ENCODE peak calls at places on chromosomes 2 and 18, in eight cellular contexts. One of them, this sample, is unnamed.

GRCh38 chr2:46029332-46029811 is 267.8 kb upstream of the EPAS1 start:
- DNase-seq in cardiac muscle cell: peak; percentile 36
- DNase-seq in Peyer's patch: no peak
- DNase-seq in CD8-positive, alpha-beta T cell: no peak
- DNase-seq in HCT116: no peak
- DNase-seq in upper lobe of left lung: no peak
- DNase-seq in esophagus squamous epithelium: no peak
- DNase-seq in stomach: no peak
- DNase-seq in this sample: no peak

GRCh38 chr2:201517094-201517493 is 65.6 kb downstream of the STRADB start:
- DNase-seq in cardiac muscle cell: no peak
- DNase-seq in Peyer's patch: no peak
- DNase-seq in CD8-positive, alpha-beta T cell: no peak
- DNase-seq in HCT116: no peak
- DNase-seq in upper lobe of left lung: no peak
- DNase-seq in esophagus squamous epithelium: no peak
- DNase-seq in stomach: no peak
- DNase-seq in this sample: no peak

GRCh38 chr2:227772932-227773331 is 27.2 kb downstream of the SCYGR8 start:
- DNase-seq in cardiac muscle cell: no peak
- DNase-seq in Peyer's patch: no peak
- DNase-seq in CD8-positive, alpha-beta T cell: no peak
- DNase-seq in HCT116: no peak
- DNase-seq in upper lobe of left lung: no peak
- DNase-seq in esophagus squamous epithelium: no peak
- DNase-seq in stomach: no peak
- DNase-seq in this sample: no peak

GRCh38 chr18:27843783-27844415 is 333.0 kb downstream of the CDH2 start:
- DNase-seq in cardiac muscle cell: peak; percentile 66
- DNase-seq in Peyer's patch: no peak
- DNase-seq in CD8-positive, alpha-beta T cell: no peak
- DNase-seq in HCT116: no peak
- DNase-seq in upper lobe of left lung: no peak
- DNase-seq in esophagus squamous epithelium: no peak
- DNase-seq in stomach: no peak
- DNase-seq in this sample: no peak

GRCh38 chr2:22912398-22912797 is 472.6 kb upstream of the KLHL29 start:
- DNase-seq in cardiac muscle cell: no peak
- DNase-seq in Peyer's patch: no peak
- DNase-seq in CD8-positive, alpha-beta T cell: no peak
- DNase-seq in HCT116: no peak
- DNase-seq in upper lobe of left lung: no peak
- DNase-seq in esophagus squamous epithelium: no peak
- DNase-seq in stomach: no peak
- DNase-seq in this sample: no peak

GRCh38 chr2:184302506-184302905 is 295.8 kb upstream of the ZNF804A start:
- DNase-seq in cardiac muscle cell: no peak
- DNase-seq in Peyer's patch: no peak
- DNase-seq in CD8-positive, alpha-beta T cell: no peak
- DNase-seq in HCT116: no peak
- DNase-seq in upper lobe of left lung: no peak
- DNase-seq in esophagus squamous epithelium: no peak
- DNase-seq in stomach: no peak
- DNase-seq in this sample: no peak

GRCh38 chr2:109350526-109350925 is 221.5 kb downstream of the SH3RF3 start:
- DNase-seq in cardiac muscle cell: no peak
- DNase-seq in Peyer's patch: no peak
- DNase-seq in CD8-positive, alpha-beta T cell: peak; percentile 44
- DNase-seq in HCT116: no peak
- DNase-seq in upper lobe of left lung: no peak
- DNase-seq in esophagus squamous epithelium: no peak
- DNase-seq in stomach: no peak
- DNase-seq in this sample: no peak

GRCh38 chr2:240791211-240791800 is 28.7 kb downstream of the KIF1A start:
- DNase-seq in cardiac muscle cell: no peak
- DNase-seq in Peyer's patch: no peak
- DNase-seq in CD8-positive, alpha-beta T cell: no peak
- DNase-seq in HCT116: no peak
- DNase-seq in upper lobe of left lung: no peak
- DNase-seq in esophagus squamous epithelium: no peak
- DNase-seq in stomach: no peak
- DNase-seq in this sample: no peak

GRCh38 chr2:28658369-28658768 is 93.3 kb upstream of the PPP1CB start:
- DNase-seq in cardiac muscle cell: peak; percentile 66
- DNase-seq in Peyer's patch: no peak
- DNase-seq in CD8-positive, alpha-beta T cell: no peak
- DNase-seq in HCT116: no peak
- DNase-seq in upper lobe of left lung: no peak
- DNase-seq in esophagus squamous epithelium: no peak
- DNase-seq in stomach: no peak
- DNase-seq in this sample: no peak

GRCh38 chr2:18479901-18480369 is 80.5 kb downstream of the RDH14 start:
- DNase-seq in cardiac muscle cell: peak; percentile 52
- DNase-seq in Peyer's patch: no peak
- DNase-seq in CD8-positive, alpha-beta T cell: no peak
- DNase-seq in HCT116: no peak
- DNase-seq in upper lobe of left lung: no peak
- DNase-seq in esophagus squamous epithelium: no peak
- DNase-seq in stomach: no peak
- DNase-seq in this sample: no peak

GRCh38 chr2:39243469-39244123 is at the start of gene CDKL4:
- DNase-seq in cardiac muscle cell: peak; percentile 24
- DNase-seq in Peyer's patch: no peak
- DNase-seq in CD8-positive, alpha-beta T cell: peak; percentile 69
- DNase-seq in HCT116: no peak
- DNase-seq in upper lobe of left lung: no peak
- DNase-seq in esophagus squamous epithelium: no peak
- DNase-seq in stomach: no peak
- DNase-seq in this sample: peak; percentile 49

GRCh38 chr2:38163006-38163405 is 87.1 kb upstream of the CYP1B1 start:
- DNase-seq in cardiac muscle cell: no peak
- DNase-seq in Peyer's patch: no peak
- DNase-seq in CD8-positive, alpha-beta T cell: no peak
- DNase-seq in HCT116: no peak
- DNase-seq in upper lobe of left lung: peak; percentile 40
- DNase-seq in esophagus squamous epithelium: no peak
- DNase-seq in stomach: no peak
- DNase-seq in this sample: peak; percentile 14

GRCh38 chr2:85436836-85437487 is 18.4 kb downstream of the SH2D6 start:
- DNase-seq in cardiac muscle cell: no peak
- DNase-seq in Peyer's patch: no peak
- DNase-seq in CD8-positive, alpha-beta T cell: no peak
- DNase-seq in HCT116: no peak
- DNase-seq in upper lobe of left lung: no peak
- DNase-seq in esophagus squamous epithelium: no peak
- DNase-seq in stomach: no peak
- DNase-seq in this sample: no peak

GRCh38 chr2:110802213-110802932 is 70.0 kb downstream of the ACOXL start:
- DNase-seq in cardiac muscle cell: no peak
- DNase-seq in Peyer's patch: no peak
- DNase-seq in CD8-positive, alpha-beta T cell: no peak
- DNase-seq in HCT116: no peak
- DNase-seq in upper lobe of left lung: no peak
- DNase-seq in esophagus squamous epithelium: no peak
- DNase-seq in stomach: no peak
- DNase-seq in this sample: no peak

GRCh38 chr2:218746470-218746795 is 35.5 kb upstream of the CYP27A1 start:
- DNase-seq in cardiac muscle cell: no peak
- DNase-seq in Peyer's patch: no peak
- DNase-seq in CD8-positive, alpha-beta T cell: no peak
- DNase-seq in HCT116: no peak
- DNase-seq in upper lobe of left lung: no peak
- DNase-seq in esophagus squamous epithelium: no peak
- DNase-seq in stomach: no peak
- DNase-seq in this sample: no peak

GRCh38 chr2:71801969-71802368 is 345.7 kb downstream of the CYP26B1 start:
- DNase-seq in cardiac muscle cell: peak; percentile 86
- DNase-seq in Peyer's patch: no peak
- DNase-seq in CD8-positive, alpha-beta T cell: no peak
- DNase-seq in HCT116: peak; percentile 27
- DNase-seq in upper lobe of left lung: no peak
- DNase-seq in esophagus squamous epithelium: no peak
- DNase-seq in stomach: no peak
- DNase-seq in this sample: peak; percentile 57

GRCh38 chr2:241563981-241564595 is 5.5 kb downstream of the BOK start:
- DNase-seq in cardiac muscle cell: no peak
- DNase-seq in Peyer's patch: no peak
- DNase-seq in CD8-positive, alpha-beta T cell: no peak
- DNase-seq in HCT116: no peak
- DNase-seq in upper lobe of left lung: no peak
- DNase-seq in esophagus squamous epithelium: no peak
- DNase-seq in stomach: no peak
- DNase-seq in this sample: no peak

GRCh38 chr2:216691210-216691741 is 4.1 kb downstream of the IGFBP5 start:
- DNase-seq in cardiac muscle cell: peak; percentile 82
- DNase-seq in Peyer's patch: no peak
- DNase-seq in CD8-positive, alpha-beta T cell: no peak
- DNase-seq in HCT116: no peak
- DNase-seq in upper lobe of left lung: peak; percentile 61
- DNase-seq in esophagus squamous epithelium: no peak
- DNase-seq in stomach: peak; percentile 75
- DNase-seq in this sample: peak; percentile 50

GRCh38 chr2:47984041-47984440 is 77.7 kb upstream of the FBXO11 start:
- DNase-seq in cardiac muscle cell: peak; percentile 49
- DNase-seq in Peyer's patch: no peak
- DNase-seq in CD8-positive, alpha-beta T cell: no peak
- DNase-seq in HCT116: no peak
- DNase-seq in upper lobe of left lung: no peak
- DNase-seq in esophagus squamous epithelium: no peak
- DNase-seq in stomach: no peak
- DNase-seq in this sample: no peak

GRCh38 chr2:45237850-45238542 is 228.7 kb upstream of the SIX2 start:
- DNase-seq in cardiac muscle cell: peak; percentile 96
- DNase-seq in Peyer's patch: no peak
- DNase-seq in CD8-positive, alpha-beta T cell: no peak
- DNase-seq in HCT116: peak; percentile 16
- DNase-seq in upper lobe of left lung: no peak
- DNase-seq in esophagus squamous epithelium: no peak
- DNase-seq in stomach: no peak
- DNase-seq in this sample: no peak

GRCh38 chr18:38427234-38427633 is 861.6 kb upstream of the CELF4 start:
- DNase-seq in cardiac muscle cell: no peak
- DNase-seq in Peyer's patch: no peak
- DNase-seq in CD8-positive, alpha-beta T cell: no peak
- DNase-seq in HCT116: no peak
- DNase-seq in upper lobe of left lung: no peak
- DNase-seq in esophagus squamous epithelium: no peak
- DNase-seq in stomach: no peak
- DNase-seq in this sample: no peak

GRCh38 chr18:44917865-44918476 is 237.3 kb downstream of the SETBP1 start:
- DNase-seq in cardiac muscle cell: no peak
- DNase-seq in Peyer's patch: no peak
- DNase-seq in CD8-positive, alpha-beta T cell: no peak
- DNase-seq in HCT116: no peak
- DNase-seq in upper lobe of left lung: no peak
- DNase-seq in esophagus squamous epithelium: no peak
- DNase-seq in stomach: peak; percentile 71
- DNase-seq in this sample: peak; percentile 30

GRCh38 chr2:168136392-168136977 is 110.9 kb downstream of the STK39 start:
- DNase-seq in cardiac muscle cell: peak; percentile 63
- DNase-seq in Peyer's patch: no peak
- DNase-seq in CD8-positive, alpha-beta T cell: no peak
- DNase-seq in HCT116: peak; percentile 46
- DNase-seq in upper lobe of left lung: no peak
- DNase-seq in esophagus squamous epithelium: no peak
- DNase-seq in stomach: no peak
- DNase-seq in this sample: no peak

GRCh38 chr2:170361359-170361936 is 183.5 kb downstream of the MYO3B start:
- DNase-seq in cardiac muscle cell: peak; percentile 69
- DNase-seq in Peyer's patch: peak; percentile 18
- DNase-seq in CD8-positive, alpha-beta T cell: peak; percentile 59
- DNase-seq in HCT116: peak; percentile 47
- DNase-seq in upper lobe of left lung: peak; percentile 39
- DNase-seq in esophagus squamous epithelium: no peak
- DNase-seq in stomach: peak; percentile 53
- DNase-seq in this sample: no peak
- TF ChIP-seq CTCF in cardiac muscle cell: peak; percentile 78
- TF ChIP-seq CTCF in Peyer's patch: peak; percentile 55
- TF ChIP-seq CTCF in CD8-positive, alpha-beta T cell: peak; percentile 47
- TF ChIP-seq CTCF in HCT116: peak; percentile 89
- TF ChIP-seq CTCF in upper lobe of left lung: peak; percentile 60
- TF ChIP-seq CTCF in esophagus squamous epithelium: peak; percentile 42
- TF ChIP-seq CTCF in stomach: peak; percentile 37
- TF ChIP-seq CTCF in this sample: no peak

GRCh38 chr18:3212636-3213035 is 7.1 kb downstream of the MYOM1 start:
- DNase-seq in cardiac muscle cell: no peak
- DNase-seq in Peyer's patch: no peak
- DNase-seq in CD8-positive, alpha-beta T cell: no peak
- DNase-seq in HCT116: no peak
- DNase-seq in upper lobe of left lung: no peak
- DNase-seq in esophagus squamous epithelium: no peak
- DNase-seq in stomach: no peak
- DNase-seq in this sample: no peak
- H3K4me1 ChIP-seq in cardiac muscle cell: peaks cover 71% of the 10 kb centered on the region
- H3K4me1 ChIP-seq in Peyer's patch: peaks cover 7% of the 10 kb centered on the region
- H3K4me1 ChIP-seq in CD8-positive, alpha-beta T cell: peaks cover 13% of the 10 kb centered on the region
- H3K4me1 ChIP-seq in HCT116: peaks cover 3% of the 10 kb centered on the region
- H3K4me1 ChIP-seq in upper lobe of left lung: no peaks in the 10 kb centered on the region
- H3K4me1 ChIP-seq in esophagus squamous epithelium: no peaks in the 10 kb centered on the region
- H3K4me1 ChIP-seq in stomach: peaks cover 41% of the 10 kb centered on the region
- H3K4me1 ChIP-seq in this sample: peaks cover 18% of the 10 kb centered on the region

GRCh38 chr18:13465476-13465875 is 246.9 kb downstream of the LDLRAD4 start:
- DNase-seq in cardiac muscle cell: no peak
- DNase-seq in Peyer's patch: no peak
- DNase-seq in CD8-positive, alpha-beta T cell: no peak
- DNase-seq in HCT116: no peak
- DNase-seq in upper lobe of left lung: no peak
- DNase-seq in esophagus squamous epithelium: no peak
- DNase-seq in stomach: no peak
- DNase-seq in this sample: peak; percentile 29
- H3K4me3 ChIP-seq in cardiac muscle cell: no peak overlapping the region
- H3K4me3 ChIP-seq in Peyer's patch: peak overlapping the region; percentile 28
- H3K4me3 ChIP-seq in CD8-positive, alpha-beta T cell: peak overlapping the region; percentile 73
- H3K4me3 ChIP-seq in HCT116: no peak overlapping the region
- H3K4me3 ChIP-seq in upper lobe of left lung: no peak overlapping the region
- H3K4me3 ChIP-seq in esophagus squamous epithelium: peak overlapping the region; percentile 19
- H3K4me3 ChIP-seq in stomach: peak overlapping the region; percentile 35
- H3K4me3 ChIP-seq in this sample: no peak overlapping the region

GRCh38 chr2:65350714-65351113 is 81.7 kb downstream of the SPRED2 start:
- DNase-seq in cardiac muscle cell: no peak
- DNase-seq in Peyer's patch: no peak
- DNase-seq in CD8-positive, alpha-beta T cell: no peak
- DNase-seq in HCT116: no peak
- DNase-seq in upper lobe of left lung: no peak
- DNase-seq in esophagus squamous epithelium: no peak
- DNase-seq in stomach: no peak
- DNase-seq in this sample: no peak
- TF ChIP-seq CTCF in cardiac muscle cell: peak; percentile 39
- TF ChIP-seq CTCF in Peyer's patch: no peak
- TF ChIP-seq CTCF in CD8-positive, alpha-beta T cell: no peak
- TF ChIP-seq CTCF in HCT116: peak; percentile 50
- TF ChIP-seq CTCF in upper lobe of left lung: peak; percentile 3
- TF ChIP-seq CTCF in esophagus squamous epithelium: no peak
- TF ChIP-seq CTCF in stomach: no peak
- TF ChIP-seq CTCF in this sample: no peak

DNA sequence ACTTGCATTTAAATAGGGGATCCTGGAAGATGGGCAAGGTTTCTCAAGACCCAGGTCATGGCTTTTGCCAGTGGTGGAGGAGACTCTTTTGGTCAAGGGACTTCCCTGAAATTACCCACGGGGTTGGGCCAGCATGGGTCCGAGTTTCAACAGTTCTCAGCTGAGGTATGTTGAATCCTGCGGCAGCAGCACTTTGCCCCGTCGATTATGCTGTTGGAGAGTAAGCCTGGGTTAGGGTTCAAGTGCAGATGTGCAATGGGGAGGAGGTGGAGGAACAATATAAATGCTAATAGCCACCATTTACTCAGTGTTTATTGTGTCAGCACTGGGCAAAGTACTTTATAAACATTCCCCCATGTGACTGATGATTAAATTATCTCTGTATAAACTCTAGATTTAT is 96.0 kb upstream of the GATA6 start:
- DNase-seq in cardiac muscle cell: no peak
- DNase-seq in Peyer's patch: no peak
- DNase-seq in CD8-positive, alpha-beta T cell: no peak
- DNase-seq in HCT116: no peak
- DNase-seq in upper lobe of left lung: no peak
- DNase-seq in esophagus squamous epithelium: no peak
- DNase-seq in stomach: no peak
- DNase-seq in this sample: no peak
- H3K4me1 ChIP-seq in cardiac muscle cell: peaks cover 7% of the 10 kb centered on the region
- H3K4me1 ChIP-seq in Peyer's patch: peaks cover 13% of the 10 kb centered on the region
- H3K4me1 ChIP-seq in CD8-positive, alpha-beta T cell: no peaks in the 10 kb centered on the region
- H3K4me1 ChIP-seq in HCT116: no peaks in the 10 kb centered on the region
- H3K4me1 ChIP-seq in upper lobe of left lung: no peaks in the 10 kb centered on the region
- H3K4me1 ChIP-seq in esophagus squamous epithelium: no peaks in the 10 kb centered on the region
- H3K4me1 ChIP-seq in stomach: peaks cover 8% of the 10 kb centered on the region
- H3K4me1 ChIP-seq in this sample: no peaks in the 10 kb centered on the region